ENCODE peak calls at places on chromosome 20, in six cellular contexts. M is glutamatergic neuron, N is astrocyte of the spinal cord, O is neural crest cell, F is BJ, E is HFF-Myc. Z is an unnamed sample.

GRCh38 chr20:1324598-1325172 is 4.3 kb downstream of the SDCBP2 start:
- DNase-seq in M (no peak), N (peak; percentile 67), O (no peak), F (no peak), E (no peak), Z (no peak)

GRCh38 chr20:58839474-58839874 is 11.2 kb downstream of the GNAS-AS1 start:
- DNase-seq in M (peak; percentile 65), N (peak; percentile 26), O (peak; percentile 42), F (no peak), E (no peak), Z (no peak)

GRCh38 chr20:20463933-20464374 is 96.0 kb downstream of the INSM1 start:
- DNase-seq in M (peak; percentile 39), N (peak; percentile 77), O (peak; percentile 29), F (no peak), E (no peak), Z (no peak)

GRCh38 chr20:34543457-34544056 is 15.0 kb upstream of the MAP1LC3A start:
- DNase-seq in M (peak; percentile 46), N (no peak), O (no peak), F (no peak), E (no peak), Z (no peak)

GRCh38 chr20:46305973-46306360 is 2.3 kb downstream of the CDH22 start:
- DNase-seq in M (no peak), N (no peak), O (no peak), F (no peak), E (no peak), Z (peak; percentile 24)

GRCh38 chr20:21101453-21102251 is 4.5 kb downstream of the LINC00237 start:
- DNase-seq in M (peak; percentile 63), N (no peak), O (peak; percentile 50), F (no peak), E (no peak), Z (no peak)

GRCh38 chr20:43667341-43668132 is 623 bp downstream of the MYBL2 start:
- DNase-seq in M (peak; percentile 63), N (no peak), O (peak; percentile 25), F (no peak), E (no peak), Z (peak; percentile 69)

GRCh38 chr20:4108495-4109306 is 93.3 kb upstream of the RNF24 start:
- DNase-seq in M (peak; percentile 64), N (peak; percentile 83), O (peak; percentile 62), F (no peak), E (peak; percentile 63), Z (peak; percentile 61)

GRCh38 chr20:50514750-50515149 is 4.6 kb downstream of the PTPN1 start:
- DNase-seq in M (no peak), N (no peak), O (no peak), F (no peak), E (no peak), Z (no peak)

GRCh38 chr20:48350291-48350988 is 477.4 kb downstream of the PREX1 start:
- DNase-seq in M (no peak), N (no peak), O (no peak), F (no peak), E (no peak), Z (no peak)

GRCh38 chr20:373171-373890 is 7.2 kb upstream of the TRIB3 start:
- DNase-seq in M (peak; percentile 46), N (peak; percentile 69), O (no peak), F (peak; percentile 30), E (peak; percentile 43), Z (peak; percentile 85)

GRCh38 chr20:15676815-15677214 is 896.4 kb downstream of the KIF16B start:
- DNase-seq in M (no peak), N (no peak), O (no peak), F (no peak), E (no peak), Z (no peak)

GRCh38 chr20:44637042-44637441 is 14.5 kb downstream of the ADA start:
- DNase-seq in M (no peak), N (no peak), O (no peak), F (no peak), E (no peak), Z (no peak)

GRCh38 chr20:20292472-20292871 is 75.4 kb upstream of the INSM1 start:
- DNase-seq in M (no peak), N (no peak), O (no peak), F (no peak), E (no peak), Z (no peak)

GRCh38 chr20:33733654-33734576 is 2.1 kb downstream of the ZNF341 start:
- DNase-seq in M (no peak), N (peak; percentile 65), O (no peak), F (peak; percentile 61), E (no peak), Z (no peak)

GRCh38 chr20:5221078-5221430 is 94.2 kb downstream of the CDS2 start:
- DNase-seq in M (no peak), N (no peak), O (no peak), F (no peak), E (no peak), Z (no peak)

GRCh38 chr20:54132612-54133433 is 41.0 kb downstream of the CYP24A1 start:
- DNase-seq in M (no peak), N (peak; percentile 97), O (no peak), F (peak; percentile 96), E (peak; percentile 96), Z (no peak)

GRCh38 chr20:4684837-4685413 is 36.8 kb upstream of the PRND start:
- DNase-seq in M (no peak), N (peak; percentile 49), O (no peak), F (no peak), E (no peak), Z (no peak)

GRCh38 chr20:5061209-5061608 is 58.5 kb downstream of the PCNA start:
- DNase-seq in M (no peak), N (no peak), O (no peak), F (no peak), E (no peak), Z (no peak)

DNA sequence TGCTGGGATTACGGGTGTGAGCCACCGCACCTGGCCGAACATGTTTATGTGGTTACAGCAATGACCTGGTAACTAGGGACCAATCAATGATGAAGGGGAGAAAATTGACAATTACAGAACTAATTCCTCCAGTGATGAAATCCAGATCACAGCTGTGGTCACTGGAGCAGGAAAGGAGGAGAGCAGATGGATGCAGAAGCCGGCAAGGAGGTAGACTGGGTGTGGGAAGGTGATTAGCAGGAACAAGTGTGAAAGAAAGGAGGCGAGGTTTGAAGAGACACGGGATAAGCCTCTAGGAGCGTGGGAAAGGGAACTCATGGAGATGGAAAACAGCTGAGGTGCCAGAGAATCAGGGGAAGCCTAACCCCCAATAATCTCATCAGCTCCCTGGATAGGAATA is 17.2 kb upstream of the SPAG4 start:
- DNase-seq in M (no peak), N (no peak), O (no peak), F (no peak), E (no peak), Z (no peak)
- TF ChIP-seq CTCF in M (no peak), N (no peak), O (no peak), F (no peak), E (no peak), Z (no peak)

DNA sequence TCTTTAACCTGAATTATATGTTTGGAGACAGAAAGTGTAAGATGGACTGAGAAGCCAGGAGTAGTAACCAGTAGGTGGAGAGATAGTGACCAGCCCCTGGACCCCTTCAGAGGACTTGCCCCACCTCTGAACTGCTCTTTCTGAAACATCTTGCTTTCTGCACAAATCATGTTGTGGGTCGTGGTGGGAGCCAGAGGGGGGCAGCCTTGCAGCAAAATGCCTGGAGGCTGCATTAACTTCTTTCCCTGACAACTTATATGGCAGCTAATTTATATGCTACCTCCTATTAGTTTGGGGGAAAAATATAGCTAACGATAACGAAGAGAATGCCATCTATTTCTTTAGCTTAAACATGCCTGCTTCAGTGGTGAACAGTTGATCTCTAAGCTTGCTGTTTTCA is 859.8 kb downstream of the MAFB start:
- DNase-seq in M (peak; percentile 32), N (peak; percentile 43), O (no peak), F (no peak), E (no peak), Z (no peak)
- TF ChIP-seq CTCF in M (peak; percentile 21), N (peak; percentile 64), O (peak; percentile 48), F (peak; percentile 55), E (peak; percentile 48), Z (no peak)

GRCh38 chr20:57208198-57208597 is 58.2 kb downstream of the BMP7 start:
- DNase-seq in M (no peak), N (no peak), O (no peak), F (no peak), E (no peak), Z (no peak)

GRCh38 chr20:57205625-57206219 is 60.7 kb downstream of the BMP7 start:
- DNase-seq in M (no peak), N (peak; percentile 88), O (no peak), F (peak; percentile 67), E (peak; percentile 92), Z (no peak)

GRCh38 chr20:57209413-57209812 is 57.0 kb downstream of the BMP7 start:
- DNase-seq in M (no peak), N (no peak), O (no peak), F (no peak), E (no peak), Z (no peak)

GRCh38 chr20:57210054-57210910 is 56.2 kb downstream of the BMP7 start:
- DNase-seq in M (no peak), N (no peak), O (no peak), F (no peak), E (no peak), Z (no peak)

DNA sequence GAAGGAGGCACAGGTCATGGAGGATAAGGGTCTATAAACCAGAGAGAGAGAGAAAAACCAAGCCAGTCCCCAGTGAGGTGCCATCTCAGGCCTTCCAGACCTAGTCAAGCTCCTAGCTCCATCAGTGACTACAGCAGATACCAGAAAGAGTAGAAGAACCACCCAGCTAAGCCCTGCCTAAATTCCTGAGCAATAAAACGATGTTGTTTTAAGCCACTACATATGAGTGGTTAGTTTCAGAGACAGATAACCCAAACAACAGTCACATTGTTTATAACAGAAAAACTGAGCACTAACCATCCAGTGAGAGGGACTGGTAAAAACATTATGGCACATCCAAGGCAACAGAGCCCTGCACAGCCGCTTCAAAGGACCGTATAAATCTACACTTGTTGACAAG is 59.2 kb downstream of the BMP7 start:
- DNase-seq in M (no peak), N (no peak), O (no peak), F (no peak), E (no peak), Z (no peak)
- TF ChIP-seq CTCF in M (no peak), N (no peak), O (no peak), F (no peak), E (no peak), Z (no peak)

GRCh38 chr20:2599265-2600060 is 53.0 kb upstream of the NOP56 start:
- DNase-seq in M (peak; percentile 52), N (peak; percentile 6), O (no peak), F (no peak), E (peak; percentile 16), Z (no peak)

GRCh38 chr20:2604506-2604835 is 48.0 kb upstream of the NOP56 start:
- DNase-seq in M (no peak), N (no peak), O (no peak), F (no peak), E (no peak), Z (no peak)

GRCh38 chr20:2602046-2602735 is 50.2 kb upstream of the NOP56 start:
- DNase-seq in M (no peak), N (no peak), O (no peak), F (no peak), E (no peak), Z (no peak)

GRCh38 chr20:2603816-2604505 is 48.5 kb upstream of the NOP56 start:
- DNase-seq in M (no peak), N (no peak), O (no peak), F (no peak), E (no peak), Z (no peak)

DNA sequence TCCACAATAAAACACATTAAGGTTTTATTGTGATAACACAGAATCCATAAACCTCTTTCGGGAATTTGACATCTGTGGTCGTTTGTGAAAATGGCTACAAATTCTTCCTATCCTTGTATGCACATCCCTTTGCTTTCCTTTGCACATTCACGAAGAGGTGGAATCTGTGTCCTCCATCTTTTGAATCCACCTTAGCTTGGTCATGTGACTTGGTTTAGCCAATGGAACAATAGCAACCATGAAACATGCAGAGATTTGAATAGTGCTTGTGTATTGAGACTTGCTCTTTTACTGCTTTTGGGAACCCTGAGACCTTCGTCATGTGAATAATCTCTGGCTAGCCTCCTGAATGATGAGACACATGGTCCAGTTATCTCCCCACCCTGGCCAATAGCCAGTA is 49.7 kb upstream of the NOP56 start:
- DNase-seq in M (no peak), N (no peak), O (no peak), F (no peak), E (no peak), Z (no peak)
- TF ChIP-seq CTCF in M (no peak), N (no peak), O (no peak), F (no peak), E (no peak), Z (no peak)

Z was measured in left lung.